ENCODE peak calls at places on chromosomes 5 and 9, in five cellular contexts. S, X, T, K and W are unnamed samples. For H3K36me3, the result is how much of the 10 kb centered on the place peaks cover.

GRCh38 chr5:170579623-170580022 is 75.8 kb downstream of the KCNIP1 start:
- DNase-seq in S (no peak), X (no peak), T (no peak), K (no peak), W (no peak)

GRCh38 chr5:159987031-159987674 is 21.8 kb upstream of the TTC1 start:
- DNase-seq in S (peak), X (peak), T (peak), K (peak), W (no peak)

GRCh38 chr9:123225374-123225813 is 43.0 kb downstream of the STRBP start:
- DNase-seq in S (no peak), X (no peak), T (peak), K (peak), W (no peak)

GRCh38 chr5:96053063-96053735 is 91.5 kb upstream of the ELL2 start:
- DNase-seq in S (no peak), X (no peak), T (no peak), K (no peak), W (no peak)

GRCh38 chr5:32936329-32936728 is 225.2 kb downstream of the NPR3 start:
- DNase-seq in S (no peak), X (no peak), T (no peak), K (no peak), W (no peak)

GRCh38 chr5:72293495-72294055 is 26.5 kb downstream of the MRPS27 start:
- DNase-seq in S (no peak), X (no peak), T (no peak), K (no peak), W (no peak)

GRCh38 chr9:114417511-114417910 is 29.7 kb upstream of the AKNA start:
- DNase-seq in S (no peak), X (no peak), T (peak), K (no peak), W (no peak)

GRCh38 chr9:22374021-22374420 is 72.6 kb upstream of the DMRTA1 start:
- DNase-seq in S (no peak), X (no peak), T (no peak), K (no peak), W (no peak)

GRCh38 chr5:72210913-72211670 is 103.8 kb downstream of the MAP1B start:
- DNase-seq in S (no peak), X (peak), T (peak), K (no peak), W (no peak)

GRCh38 chr9:89448381-89448780 is 49.5 kb downstream of the SEMA4D start:
- DNase-seq in S (no peak), X (no peak), T (no peak), K (no peak), W (no peak)

GRCh38 chr5:71828641-71829040 is 109.6 kb downstream of the CARTPT start:
- DNase-seq in S (no peak), X (no peak), T (peak), K (no peak), W (no peak)

GRCh38 chr9:92191801-92192200 is 76.6 kb upstream of the SPTLC1 start:
- DNase-seq in S (no peak), X (no peak), T (peak), K (no peak), W (no peak)

GRCh38 chr5:130316971-130317421 is 412.7 kb downstream of the CHSY3 start:
- DNase-seq in S (no peak), X (no peak), T (peak), K (no peak), W (no peak)

GRCh38 chr5:56195016-56195415 is 38.1 kb downstream of the ANKRD55 start:
- DNase-seq in S (no peak), X (no peak), T (no peak), K (no peak), W (no peak)

GRCh38 chr5:173823721-173824567 is 64.2 kb upstream of the CPEB4 start:
- DNase-seq in S (peak), X (no peak), T (peak), K (no peak), W (no peak)

GRCh38 chr9:36037580-36038169 is 962 bp downstream of the RECK start:
- DNase-seq in S (no peak), X (no peak), T (no peak), K (no peak), W (no peak)

GRCh38 chr5:78597858-78598415 is 50.6 kb downstream of the LHFPL2 start:
- DNase-seq in S (no peak), X (no peak), T (peak), K (no peak), W (no peak)

GRCh38 chr9:83196946-83197345 is 134.0 kb upstream of the RASEF start:
- DNase-seq in S (no peak), X (no peak), T (peak), K (no peak), W (no peak)

GRCh38 chr5:72042097-72042496 is 65.2 kb upstream of the MAP1B start:
- DNase-seq in S (no peak), X (no peak), T (no peak), K (no peak), W (no peak)

GRCh38 chr9:83457005-83457404 is 81.2 kb downstream of the FRMD3 start:
- DNase-seq in S (no peak), X (no peak), T (no peak), K (no peak), W (no peak)

GRCh38 chr5:146877783-146878470 is 630 bp downstream of the PPP2R2B start:
- DNase-seq in S (no peak), X (peak), T (peak), K (peak), W (no peak)

GRCh38 chr5:14593326-14594036 is 11.9 kb downstream of the OTULINL start:
- DNase-seq in S (no peak), X (no peak), T (peak), K (no peak), W (no peak)

GRCh38 chr5:124696898-124697297 is 49.5 kb downstream of the ZNF608 start:
- DNase-seq in S (no peak), X (no peak), T (no peak), K (no peak), W (no peak)

GRCh38 chr5:96431376-96432244 is 1.4 kb downstream of the PCSK1 start:
- DNase-seq in S (no peak), X (peak), T (peak), K (no peak), W (no peak)

GRCh38 chr5:32522429-32523143 is 62.8 kb upstream of the SUB1 start:
- DNase-seq in S (no peak), X (peak), T (peak), K (no peak), W (no peak)

GRCh38 chr9:105257767-105258166 is 13.3 kb downstream of the SLC44A1 start:
- DNase-seq in S (no peak), X (no peak), T (no peak), K (no peak), W (no peak)

GRCh38 chr9:34046784-34047379 is 1.8 kb downstream of the UBAP2 start:
- DNase-seq in S (no peak), X (no peak), T (no peak), K (no peak), W (no peak)

GRCh38 chr5:101080485-101081240 is 177.6 kb upstream of the ST8SIA4 start:
- DNase-seq in S (no peak), X (no peak), T (peak), K (no peak), W (no peak)

GRCh38 chr9:73370053-73370452 is 218.4 kb downstream of the ANXA1 start:
- DNase-seq in S (no peak), X (no peak), T (peak), K (no peak), W (no peak)

GRCh38 chr9:130770679-130771442 is 64.2 kb upstream of the ABL1 start:
- DNase-seq in S (no peak), X (no peak), T (peak), K (no peak), W (no peak)

GRCh38 chr9:78857371-78858225 is 560.7 kb downstream of the PSAT1 start:
- DNase-seq in S (no peak), X (no peak), T (peak), K (no peak), W (no peak)

GRCh38 chr5:155850411-155850810 is 476.6 kb upstream of the SGCD start:
- DNase-seq in S (no peak), X (no peak), T (no peak), K (no peak), W (no peak)

DNA sequence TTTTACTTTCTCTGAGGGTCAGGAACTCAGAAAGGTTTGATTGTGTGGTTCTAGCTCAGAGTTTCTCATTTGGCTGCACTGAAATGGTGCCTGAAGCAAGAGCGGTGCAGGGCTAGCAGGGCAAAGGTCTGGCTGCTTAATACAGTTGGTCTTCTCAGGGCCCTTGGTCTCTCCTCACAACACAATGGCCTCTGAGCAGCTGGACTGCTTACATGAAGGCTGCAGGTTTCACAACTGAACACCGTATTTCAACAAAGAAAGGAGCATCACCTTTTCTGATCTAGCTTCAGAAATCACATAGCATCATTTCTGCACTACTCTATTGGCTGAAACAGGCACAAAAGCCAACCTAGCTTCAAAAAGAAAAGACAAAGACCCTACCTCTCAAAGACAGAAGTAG is 122.2 kb downstream of the MLLT3 start:
- DNase-seq in S (no peak), X (no peak), T (no peak), K (no peak), W (no peak)
- H3K36me3 ChIP-seq in S (under half), X (under half), T (under half), K (under half), W (under half)

GRCh38 chr5:149498724-149499336 is 52.4 kb downstream of the CSNK1A1 start:
- DNase-seq in S (no peak), X (no peak), T (no peak), K (no peak), W (no peak)

GRCh38 chr5:149497357-149497756 is 53.9 kb downstream of the CSNK1A1 start:
- DNase-seq in S (no peak), X (no peak), T (peak), K (no peak), W (no peak)

GRCh38 chr5:149495673-149496072 is 55.6 kb downstream of the CSNK1A1 start:
- DNase-seq in S (no peak), X (no peak), T (no peak), K (no peak), W (no peak)

GRCh38 chr5:149493316-149493715 is 57.9 kb downstream of the CSNK1A1 start:
- DNase-seq in S (no peak), X (no peak), T (no peak), K (no peak), W (no peak)

DNA sequence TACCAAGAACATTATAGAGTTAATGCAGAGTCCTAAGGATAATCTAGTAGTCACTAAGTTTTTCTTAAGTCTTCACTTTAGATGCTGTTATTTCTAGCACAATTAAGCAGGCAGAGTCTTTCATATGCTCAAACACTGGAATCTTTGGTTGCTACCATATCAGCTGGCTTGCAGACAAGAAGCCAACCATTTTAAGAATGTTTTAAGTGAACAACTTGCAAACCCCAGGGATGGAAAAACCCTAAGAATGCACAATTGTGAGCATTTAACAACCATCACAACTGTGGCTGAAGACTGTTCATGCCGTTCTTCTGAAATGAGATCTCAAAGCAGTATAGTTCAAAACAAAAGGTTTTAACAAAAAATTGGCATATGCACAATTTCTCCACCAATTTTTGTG is 55.1 kb downstream of the CSNK1A1 start:
- DNase-seq in S (no peak), X (no peak), T (peak), K (no peak), W (no peak)
- H3K36me3 ChIP-seq in S (half or more), X (under half), T (under half), K (under half), W (half or more)

GRCh38 chr5:179401-179800 is 11.9 kb upstream of the LRRC14B start:
- DNase-seq in S (no peak), X (no peak), T (no peak), K (no peak), W (no peak)

GRCh38 chr5:173639-174600 is 17.4 kb upstream of the LRRC14B start:
- DNase-seq in S (peak), X (no peak), T (no peak), K (no peak), W (no peak)

GRCh38 chr5:174876-175465 is 16.3 kb upstream of the LRRC14B start:
- DNase-seq in S (peak), X (no peak), T (no peak), K (no peak), W (no peak)

GRCh38 chr5:172841-173251 is 18.4 kb upstream of the LRRC14B start:
- DNase-seq in S (peak), X (no peak), T (no peak), K (no peak), W (no peak)

DNA sequence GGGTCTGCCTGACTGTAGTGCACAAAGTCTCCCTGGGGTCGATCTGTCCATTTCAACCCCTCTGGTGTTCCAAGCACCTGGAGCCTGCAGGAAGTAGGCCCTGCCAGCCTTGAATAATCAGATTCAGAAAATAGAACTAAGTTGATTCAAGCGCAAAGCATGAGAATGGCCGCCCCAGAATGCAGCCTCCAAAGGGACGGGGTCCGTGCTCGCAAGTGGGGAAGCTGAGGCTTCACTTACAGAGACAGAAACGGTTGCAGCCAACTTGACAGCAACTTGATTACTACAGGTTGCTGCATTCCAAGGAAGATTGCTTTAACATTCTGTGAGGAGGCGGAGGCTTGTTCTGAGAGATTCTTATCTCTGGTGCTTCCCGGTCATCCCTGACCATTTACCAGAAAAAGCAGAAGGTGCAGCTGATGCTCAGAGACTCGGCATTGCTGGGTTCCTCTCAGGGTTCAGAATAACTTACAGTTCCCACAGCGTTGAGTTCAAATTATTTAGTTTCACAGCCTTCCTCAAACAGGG is 14.9 kb upstream of the LRRC14B start:
- DNase-seq in S (no peak), X (no peak), T (no peak), K (no peak), W (no peak)
- H3K36me3 ChIP-seq in S (under half), X (under half), T (under half), K (under half), W (under half)

GRCh38 chr5:65833780-65834179 is 92.6 kb upstream of the ERBIN start:
- DNase-seq in S (no peak), X (no peak), T (no peak), K (no peak), W (no peak)
- H3K36me3 ChIP-seq in S (under half), X (under half), T (under half), K (under half), W (under half)

GRCh38 chr5:94849821-94850736 is 231.6 kb downstream of the SLF1 start:
- DNase-seq in S (no peak), X (no peak), T (peak), K (peak), W (no peak)

GRCh38 chr5:94847019-94847418 is 228.6 kb downstream of the SLF1 start:
- DNase-seq in S (no peak), X (no peak), T (no peak), K (no peak), W (no peak)

GRCh38 chr5:94849324-94849723 is 230.9 kb downstream of the SLF1 start:
- DNase-seq in S (no peak), X (no peak), T (no peak), K (no peak), W (no peak)

GRCh38 chr5:94850960-94851359 is 232.5 kb downstream of the SLF1 start:
- DNase-seq in S (no peak), X (no peak), T (no peak), K (no peak), W (no peak)

DNA sequence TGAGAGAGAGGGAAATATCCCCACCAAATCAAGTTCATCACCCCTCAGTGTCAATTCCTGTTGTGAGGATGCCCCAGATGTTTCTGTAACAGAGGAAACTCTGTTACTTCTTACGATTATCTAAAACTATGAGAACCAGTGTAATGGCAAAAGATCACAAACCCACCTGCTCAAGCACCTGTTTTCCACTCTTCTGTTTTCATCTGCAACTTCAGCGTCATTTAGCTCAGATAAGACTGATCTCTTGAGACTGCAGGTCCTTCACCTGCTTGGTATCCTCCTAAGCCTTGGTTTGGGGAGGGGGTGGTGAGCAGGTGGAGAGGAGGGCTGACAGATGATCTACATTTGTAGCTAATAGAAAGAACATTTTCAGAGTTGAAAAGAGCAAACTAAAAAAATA is 229.3 kb downstream of the SLF1 start:
- DNase-seq in S (no peak), X (no peak), T (no peak), K (no peak), W (no peak)
- H3K36me3 ChIP-seq in S (under half), X (under half), T (under half), K (under half), W (under half)

GRCh38 chr5:136162001-136162400 is 29.4 kb downstream of the SMAD5 start:
- DNase-seq in S (no peak), X (no peak), T (no peak), K (no peak), W (no peak)
- H3K36me3 ChIP-seq in S (under half), X (under half), T (under half), K (under half), W (under half)

DNA sequence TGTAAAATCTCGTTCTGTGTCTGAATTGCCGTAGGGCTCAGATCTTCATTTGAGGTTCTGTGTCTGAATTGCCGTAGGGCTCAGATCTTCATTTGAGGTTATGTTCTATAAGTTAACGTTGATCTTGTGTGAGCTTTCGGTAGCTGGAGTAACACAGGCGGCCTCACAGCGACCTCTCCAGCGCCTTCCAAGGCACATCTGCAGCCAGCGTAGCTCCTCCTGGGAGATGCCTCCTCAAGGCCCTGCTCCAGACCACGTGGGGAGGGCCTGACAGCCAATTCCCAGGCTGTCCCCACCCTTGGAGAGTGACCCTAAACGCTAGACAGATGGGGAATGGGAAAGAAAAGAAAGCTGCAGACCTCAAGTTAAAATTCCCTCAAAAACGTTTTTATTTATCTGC is 8.7 kb upstream of the AHRR start:
- DNase-seq in S (no peak), X (peak), T (no peak), K (no peak), W (no peak)
- H3K36me3 ChIP-seq in S (under half), X (under half), T (under half), K (under half), W (under half)

DNA sequence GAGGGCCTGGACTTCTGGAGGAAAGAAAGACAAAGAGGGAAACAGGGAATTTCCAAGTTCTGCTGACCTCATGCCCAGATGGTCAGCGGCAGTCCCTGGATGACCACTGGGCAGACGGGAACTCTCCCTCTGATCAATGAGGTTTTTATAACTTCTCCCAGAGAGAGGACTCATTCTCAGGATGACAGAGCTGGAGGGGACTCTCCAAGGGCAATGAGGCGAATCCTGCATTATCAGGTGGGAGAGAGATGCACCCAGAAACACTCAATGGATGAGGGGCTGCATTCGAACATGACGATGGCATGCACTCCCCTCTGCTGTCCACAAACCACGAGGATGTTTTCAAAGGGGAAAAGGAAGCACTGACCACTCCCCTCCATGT is 12.7 kb downstream of the TNIP1 start:
- DNase-seq in S (no peak), X (no peak), T (no peak), K (no peak), W (no peak)
- H3K36me3 ChIP-seq in S (under half), X (under half), T (under half), K (under half), W (under half)

DNA sequence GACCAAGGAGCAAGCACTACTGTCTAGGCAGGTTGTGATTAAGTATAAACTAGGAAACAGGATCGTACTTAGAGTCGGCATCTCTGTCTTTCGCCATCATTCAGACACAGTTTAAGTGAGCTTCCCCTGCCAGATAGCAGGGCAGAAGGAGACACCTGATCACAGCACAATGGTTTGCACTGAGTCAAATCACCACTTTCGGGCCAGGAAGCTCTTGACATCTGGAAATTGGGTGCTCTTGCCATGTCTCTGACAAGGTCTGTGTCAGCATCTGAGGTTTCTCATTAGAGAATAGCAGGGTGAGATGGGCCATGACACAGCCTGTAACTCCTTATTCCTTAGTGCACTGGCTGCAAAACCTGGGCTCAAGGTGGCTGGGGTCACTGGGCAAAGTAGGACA is 8.3 kb downstream of the ADRB2 start:
- DNase-seq in S (no peak), X (no peak), T (no peak), K (no peak), W (no peak)
- H3K36me3 ChIP-seq in S (under half), X (under half), T (under half), K (under half), W (under half)